ENCODE peak calls at places on chromosomes 13 and 19, in six cellular contexts. U, P, G, V, H and X are unnamed samples. For H3K36me3 and H3K27me3, the result is how much of the 10 kb centered on the place peaks cover.

GRCh38 chr19:44476559-44477408 is 23.5 kb downstream of the ZNF180 start:
- DNase-seq in H (peak), V (peak), G (no peak), P (no peak), U (no peak), X (no peak)

GRCh38 chr13:49749852-49750251 is 42.6 kb downstream of the KPNA3 start:
- DNase-seq in P (no peak), U (no peak), H (no peak), G (no peak), V (no peak), X (no peak)

GRCh38 chr19:41753159-41753558 is 2.2 kb upstream of the CEACAM6 start:
- DNase-seq in P (peak), V (peak), G (peak), U (peak), H (peak), X (peak)

GRCh38 chr13:47310376-47310775 is 413.5 kb upstream of the HTR2A start:
- DNase-seq in H (no peak), P (no peak), U (peak), V (no peak), G (no peak), X (no peak)

GRCh38 chr13:46178143-46178542 is 3.8 kb downstream of the LCP1 start:
- DNase-seq in G (no peak), U (no peak), V (no peak), H (no peak), P (no peak), X (no peak)

GRCh38 chr13:40186636-40187323 is 479.7 kb downstream of the FOXO1 start:
- DNase-seq in V (no peak), P (no peak), U (no peak), G (no peak), H (no peak), X (no peak)

GRCh38 chr19:3518231-3518630 is 12.1 kb downstream of the FZR1 start:
- DNase-seq in P (no peak), V (no peak), G (no peak), U (no peak), H (no peak), X (peak)

GRCh38 chr19:28429356-28429755 is 783.6 kb downstream of the UQCRFS1 start:
- DNase-seq in P (no peak), U (no peak), G (no peak), V (no peak), H (no peak), X (no peak)

GRCh38 chr13:92626274-92626673 is 600.3 kb upstream of the GPC6 start:
- DNase-seq in G (no peak), V (no peak), U (no peak), H (no peak), P (no peak), X (no peak)

GRCh38 chr13:86000546-86000945 is 201.3 kb upstream of the SLITRK6 start:
- DNase-seq in H (no peak), U (peak), G (no peak), V (no peak), P (no peak), X (no peak)

GRCh38 chr13:83880275-83881027 is 1.8 kb downstream of the SLITRK1 start:
- DNase-seq in G (no peak), U (no peak), V (no peak), P (no peak), H (no peak), X (no peak)

GRCh38 chr19:13212759-13213330 is 62.6 kb downstream of the IER2 start:
- DNase-seq in P (peak), U (peak), H (peak), G (peak), V (peak), X (peak)

GRCh38 chr19:3413796-3414327 is 47.5 kb downstream of the NFIC start:
- DNase-seq in V (peak), P (no peak), H (no peak), U (no peak), G (no peak), X (peak)

GRCh38 chr13:89568276-89568675 is 1779.2 kb upstream of the MIR17HG start:
- DNase-seq in V (no peak), G (no peak), P (no peak), H (no peak), U (no peak), X (no peak)

GRCh38 chr19:35960432-35960972 is 24.3 kb downstream of the LRFN3 start:
- DNase-seq in V (no peak), P (no peak), G (no peak), U (no peak), H (no peak), X (no peak)

GRCh38 chr19:5042556-5042955 is 73.6 kb downstream of the KDM4B start:
- DNase-seq in U (no peak), P (no peak), H (no peak), V (no peak), G (no peak), X (peak)

GRCh38 chr19:45780448-45781281 is 1.6 kb downstream of the DMPK start:
- DNase-seq in G (no peak), U (no peak), P (no peak), H (no peak), V (peak), X (peak)

GRCh38 chr19:45784096-45784495 is 1.8 kb upstream of the DMPK start:
- DNase-seq in V (no peak), U (peak), H (no peak), P (no peak), G (no peak), X (peak)

GRCh38 chr19:45781282-45782161 is 768 bp downstream of the DMPK start:
- DNase-seq in G (no peak), U (peak), P (peak), H (no peak), V (no peak), X (peak)

GRCh38 chr19:45782820-45783785 is 813 bp upstream of the DMPK start:
- DNase-seq in V (no peak), P (no peak), U (no peak), G (peak), H (no peak), X (peak)

DNA sequence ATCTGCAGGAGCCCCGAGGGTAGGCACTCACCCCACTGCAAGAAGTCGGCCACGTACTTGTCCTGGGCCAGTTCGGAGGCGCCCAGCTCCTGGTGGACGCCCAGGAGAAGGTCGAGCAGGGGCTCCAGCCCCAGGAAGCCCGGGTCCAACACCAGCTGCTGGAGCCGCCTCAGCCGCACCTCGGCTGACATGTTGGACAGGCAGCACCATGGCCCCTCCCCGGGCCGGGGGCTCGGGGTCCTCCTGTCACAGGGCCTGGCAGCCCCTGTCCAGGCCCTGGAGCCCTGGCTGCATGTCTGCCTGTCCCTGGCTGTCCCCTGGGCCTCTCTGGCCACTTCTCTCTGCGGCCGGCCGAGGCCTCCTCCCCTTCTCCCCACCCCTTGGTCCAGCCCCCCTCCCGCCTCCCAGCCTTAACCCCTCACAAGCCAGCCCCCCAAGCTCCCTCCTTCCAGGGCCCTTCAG is at the start of gene DMPK:
- DNase-seq in G (peak), P (peak), V (no peak), H (no peak), U (peak), X (peak)
- H3K4me3 ChIP-seq in G (peak), P (peak), V (peak), H (no peak), U (peak), X (no peak)

DNA sequence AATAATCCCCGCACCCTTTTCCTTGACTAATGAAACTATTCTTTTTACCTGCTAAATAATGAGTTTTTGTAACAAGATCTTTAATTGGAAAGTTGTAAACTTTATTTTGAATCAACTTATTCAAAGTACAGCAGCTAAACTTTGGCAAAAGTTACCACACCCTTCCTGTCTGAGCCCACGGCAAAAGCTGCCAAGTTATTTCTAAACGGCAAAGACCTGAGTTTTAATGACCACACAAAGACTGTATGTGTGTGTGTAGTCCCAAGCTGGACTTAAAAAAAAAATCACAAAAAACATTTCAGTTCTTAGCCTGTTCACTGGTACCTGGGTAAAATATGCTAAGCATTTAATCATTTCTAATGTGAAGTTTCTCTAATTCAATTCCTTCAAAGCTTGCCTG is 60.7 kb downstream of the ZAR1L start:
- DNase-seq in P (no peak), V (no peak), G (no peak), H (peak), U (no peak), X (no peak)
- H3K36me3 ChIP-seq in P (under half), V (under half), G (under half), H (under half), U (under half), X (under half)

DNA sequence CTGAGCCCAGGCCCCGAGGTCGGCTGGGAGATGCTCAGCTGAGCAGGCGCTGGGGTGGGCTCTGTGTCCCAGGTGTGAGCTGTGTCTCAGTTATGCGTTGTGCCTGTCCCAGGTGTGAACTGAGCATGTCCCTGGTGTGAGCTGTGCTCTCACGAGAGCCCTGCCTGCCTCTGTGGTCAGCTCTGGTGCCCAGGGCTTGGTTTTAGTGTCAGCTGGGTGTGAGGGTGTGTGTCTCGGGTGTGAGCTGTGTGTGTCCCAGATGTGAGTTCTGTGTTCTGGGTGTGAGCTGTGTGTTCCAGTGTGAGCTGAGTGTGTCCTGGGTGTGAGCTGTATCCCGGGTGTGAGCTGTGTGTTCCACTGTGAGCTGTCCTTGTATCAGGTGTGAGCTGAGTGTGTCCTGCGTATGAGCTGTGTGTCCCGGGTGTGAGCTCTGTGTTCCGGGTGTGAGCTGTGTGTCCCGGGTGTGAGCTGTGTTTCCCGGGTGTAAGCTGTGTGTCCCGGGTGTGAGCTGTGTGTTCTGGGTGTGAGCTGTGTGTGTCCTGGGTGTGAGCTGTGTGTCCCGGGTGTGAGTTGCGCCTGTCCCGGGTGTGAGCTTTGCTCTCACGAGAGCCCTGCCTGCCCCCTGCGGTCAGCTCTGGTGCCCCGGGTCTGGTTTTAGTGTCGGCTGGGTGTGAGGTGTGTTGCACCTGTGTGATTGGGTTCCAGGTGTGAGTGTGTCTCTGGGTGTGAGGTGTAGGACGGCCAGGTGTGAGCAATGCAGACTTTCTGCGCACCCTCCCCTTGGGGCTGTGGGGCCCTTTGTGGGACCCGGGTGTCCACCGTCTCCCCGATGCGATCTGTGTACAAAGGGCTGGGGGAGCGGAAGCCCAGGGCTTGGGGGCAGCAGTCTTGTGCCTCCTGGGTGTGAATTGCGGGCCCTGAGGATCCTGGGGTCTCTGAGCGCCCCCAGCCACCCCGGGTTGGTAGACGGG is 7.1 kb upstream of the PEAK3 start:
- DNase-seq in U (no peak), P (no peak), V (no peak), H (no peak), G (no peak), X (peak)
- H3K27me3 ChIP-seq in U (under half), P (under half), V (under half), H (under half), G (under half), X (under half)

GRCh38 chr19:49530708-49531107 is 2.9 kb downstream of the RCN3 start:
- DNase-seq in U (no peak), G (no peak), H (no peak), V (no peak), P (no peak), X (no peak)
- H3K4me3 ChIP-seq in U (no peak), G (no peak), H (no peak), V (no peak), P (no peak), X (no peak)

DNA sequence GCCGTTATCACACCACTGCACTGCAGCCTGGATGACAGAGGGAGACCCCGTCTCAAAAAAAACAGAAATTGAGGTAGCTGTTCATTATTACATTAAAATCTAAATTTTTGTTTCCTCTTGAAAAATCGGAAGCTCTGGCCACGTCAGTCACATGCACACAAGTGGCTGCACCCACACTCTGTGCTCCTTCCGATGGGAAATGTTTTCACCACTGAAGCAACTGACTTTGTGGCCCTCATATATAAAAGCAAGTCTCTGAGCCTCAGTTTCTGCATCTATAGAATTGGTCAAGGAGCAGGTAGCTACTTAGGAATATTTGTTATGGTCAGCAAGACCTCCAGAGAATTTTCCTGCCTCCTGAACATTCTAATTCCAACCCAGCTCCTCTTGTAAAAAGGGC is 4.5 kb downstream of the LRRC25 start:
- DNase-seq in V (no peak), U (no peak), H (no peak), G (no peak), P (no peak), X (no peak)
- H3K36me3 ChIP-seq in V (under half), U (under half), H (under half), G (under half), P (under half), X (under half)

GRCh38 chr19:589693-590395 is at the start of gene HCN2:
- DNase-seq in P (no peak), G (no peak), H (no peak), U (no peak), V (no peak), X (peak)

GRCh38 chr19:592101-592500 is 2.4 kb downstream of the HCN2 start:
- DNase-seq in G (no peak), V (no peak), U (no peak), H (no peak), P (no peak), X (no peak)

GRCh38 chr19:590750-591098 is 1.0 kb downstream of the HCN2 start:
- DNase-seq in U (no peak), V (no peak), P (no peak), G (no peak), H (no peak), X (peak)

GRCh38 chr19:590396-590745 is 690 bp downstream of the HCN2 start:
- DNase-seq in G (no peak), U (no peak), H (no peak), V (no peak), P (no peak), X (peak)

GRCh38 chr19:591099-591958 is 1.6 kb downstream of the HCN2 start:
- DNase-seq in U (no peak), P (peak), V (no peak), G (no peak), H (no peak), X (peak)
- H3K27me3 ChIP-seq in U (half or more), P (under half), V (under half), G (under half), H (under half), X (under half)

GRCh38 chr13:41460930-41461329 is 3.6 kb downstream of the RGCC start:
- DNase-seq in H (no peak), U (no peak), V (no peak), G (no peak), P (no peak), X (no peak)
- H3K4me3 ChIP-seq in H (peak), U (no peak), V (no peak), G (peak), P (no peak), X (no peak)

GRCh38 chr19:18449552-18449951 is 11.6 kb upstream of the ISYNA1 start:
- DNase-seq in P (no peak), G (no peak), V (no peak), H (no peak), U (no peak), X (no peak)
- H3K36me3 ChIP-seq in P (under half), G (half or more), V (under half), H (under half), U (under half), X (under half)

GRCh38 chr19:29588095-29588494 is 18.0 kb upstream of the POP4 start:
- DNase-seq in G (no peak), V (no peak), U (no peak), P (no peak), H (no peak), X (no peak)
- H3K27me3 ChIP-seq in G (under half), V (under half), U (half or more), P (under half), H (under half), X (under half)

DNA sequence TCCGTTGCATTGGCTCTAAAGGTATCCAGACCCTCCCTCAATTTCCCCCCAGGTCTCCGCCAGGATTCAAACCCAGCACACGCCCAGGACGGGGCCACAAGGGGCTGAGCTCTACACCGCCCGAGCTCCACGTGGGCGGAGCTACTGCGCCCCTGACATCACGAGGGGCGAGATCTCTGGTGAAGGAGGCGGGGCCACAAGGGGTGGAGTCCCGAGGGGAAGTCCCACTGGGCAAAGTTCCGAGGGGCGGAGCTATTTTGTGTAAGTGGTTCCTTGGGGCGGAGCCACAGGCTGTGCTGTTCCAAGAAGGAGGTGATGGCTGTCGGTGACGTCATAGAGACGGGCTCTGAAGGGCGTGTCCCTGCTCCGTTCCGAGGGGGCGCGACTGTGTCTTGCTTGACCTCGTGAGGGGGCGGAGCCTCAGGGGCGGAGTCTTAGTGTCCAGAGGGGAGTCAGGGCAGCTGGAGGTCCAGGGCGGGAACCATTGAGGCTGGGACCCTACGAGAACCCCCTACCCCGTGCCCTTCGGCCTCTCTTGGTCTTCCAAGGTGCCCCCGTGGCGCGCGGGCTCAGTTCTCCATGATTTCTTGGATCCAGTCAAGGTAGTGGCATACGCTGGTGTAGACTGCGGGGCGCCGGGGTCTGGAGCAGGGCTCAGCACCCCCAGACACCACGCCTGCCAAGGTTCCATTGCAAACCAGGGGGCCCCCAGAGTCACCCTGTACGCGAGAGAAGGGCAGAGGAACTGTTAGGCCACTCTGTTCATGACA is 1.3 kb upstream of the KLK8 start:
- DNase-seq in U (no peak), V (no peak), G (no peak), P (no peak), H (no peak), X (peak)
- H3K4me3 ChIP-seq in U (no peak), V (no peak), G (no peak), P (no peak), H (no peak), X (peak)